ENCODE peak calls at places on chromosomes 11 and 22, in seven cellular contexts. A is GM23248; I is spleen; Y is CD4-positive, alpha-beta T cell; F is A549; L is iPS DF 6.9; D is WERI-Rb-1. N is an unnamed sample.

GRCh38 chr22:32411388-32411787 is 659 bp downstream of the RTCB start:
- DNase-seq in A (peak), I (no peak), Y (no peak), F (no peak), L (no peak), D (no peak), N (no peak)

GRCh38 chr11:45669146-45669545 is 3.7 kb upstream of the CHST1 start:
- DNase-seq in A (no peak), I (no peak), Y (no peak), F (no peak), L (no peak), D (no peak), N (no peak)

GRCh38 chr22:20887375-20887774 is 28.6 kb downstream of the SNAP29 start:
- DNase-seq in A (peak), I (no peak), Y (no peak), F (no peak), L (no peak), D (no peak), N (no peak)

GRCh38 chr11:35812850-35813249 is 131.0 kb upstream of the LDLRAD3 start:
- DNase-seq in A (no peak), I (no peak), Y (no peak), F (no peak), L (no peak), D (peak), N (no peak)

GRCh38 chr11:12430912-12431311 is 53.5 kb downstream of the PARVA start:
- DNase-seq in A (peak), I (no peak), Y (no peak), F (peak), L (no peak), D (no peak), N (peak)

GRCh38 chr22:45680932-45681700 is 9.5 kb downstream of the ATXN10 start:
- DNase-seq in A (peak), I (no peak), Y (no peak), F (no peak), L (no peak), D (no peak), N (no peak)

GRCh38 chr11:85595285-85595884 is 31.8 kb downstream of the DLG2 start:
- DNase-seq in A (peak), I (no peak), Y (no peak), F (peak), L (no peak), D (no peak), N (peak)

GRCh38 chr11:12674936-12675696 is 895 bp downstream of the TEAD1 start:
- DNase-seq in A (peak), I (no peak), Y (no peak), F (no peak), L (no peak), D (no peak), N (no peak)

GRCh38 chr22:19873138-19873959 is 18.7 kb upstream of the GNB1L start:
- DNase-seq in A (no peak), I (peak), Y (no peak), F (no peak), L (no peak), D (no peak), N (no peak)

GRCh38 chr11:122116591-122116990 is 576 bp upstream of the BLID start:
- DNase-seq in A (peak), I (no peak), Y (no peak), F (no peak), L (no peak), D (no peak), N (no peak)
- H3K27ac ChIP-seq in A (peak), I (no peak), Y (no peak), F (no peak), L (no peak), D (no peak), N (no peak)

GRCh38 chr22:42022162-42022847 is 23.7 kb downstream of the WBP2NL start:
- DNase-seq in A (no peak), I (no peak), Y (no peak), F (no peak), L (no peak), D (no peak), N (peak)

DNA sequence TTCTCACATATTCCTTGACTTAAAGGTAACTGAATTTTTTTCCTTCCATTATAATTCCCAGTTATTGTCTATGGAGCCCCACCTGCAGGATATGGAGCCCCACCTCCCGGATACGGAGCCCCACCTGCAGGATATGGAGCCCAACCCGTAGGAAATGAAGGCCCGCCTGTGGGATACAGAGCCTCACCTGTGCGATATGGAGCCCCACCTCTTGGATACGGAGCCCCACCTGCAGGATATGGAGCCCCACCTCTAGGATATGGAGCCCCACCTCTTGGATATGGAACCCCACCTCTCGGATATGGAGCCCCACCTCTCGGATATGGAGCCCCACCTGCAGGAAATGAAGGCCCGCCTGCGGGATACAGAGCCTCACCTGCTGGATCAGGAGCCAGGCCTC is 28.1 kb downstream of the WBP2NL start:
- DNase-seq in A (no peak), I (no peak), Y (no peak), F (no peak), L (no peak), D (no peak), N (no peak)
- H3K27ac ChIP-seq in A (no peak), I (no peak), Y (no peak), F (no peak), L (no peak), D (no peak), N (no peak)

GRCh38 chr22:37561209-37562048 is 1.1 kb downstream of the CDC42EP1 start:
- DNase-seq in A (peak), I (peak), Y (peak), F (peak), L (no peak), D (peak), N (no peak)

GRCh38 chr22:37558815-37559214 is 1.5 kb upstream of the CDC42EP1 start:
- DNase-seq in A (no peak), I (no peak), Y (no peak), F (no peak), L (no peak), D (no peak), N (no peak)

GRCh38 chr22:37560682-37561208 is 465 bp downstream of the CDC42EP1 start:
- DNase-seq in A (peak), I (no peak), Y (no peak), F (no peak), L (no peak), D (no peak), N (no peak)

GRCh38 chr22:37559521-37559900 is 769 bp upstream of the CDC42EP1 start:
- DNase-seq in A (no peak), I (no peak), Y (no peak), F (no peak), L (no peak), D (no peak), N (no peak)

DNA sequence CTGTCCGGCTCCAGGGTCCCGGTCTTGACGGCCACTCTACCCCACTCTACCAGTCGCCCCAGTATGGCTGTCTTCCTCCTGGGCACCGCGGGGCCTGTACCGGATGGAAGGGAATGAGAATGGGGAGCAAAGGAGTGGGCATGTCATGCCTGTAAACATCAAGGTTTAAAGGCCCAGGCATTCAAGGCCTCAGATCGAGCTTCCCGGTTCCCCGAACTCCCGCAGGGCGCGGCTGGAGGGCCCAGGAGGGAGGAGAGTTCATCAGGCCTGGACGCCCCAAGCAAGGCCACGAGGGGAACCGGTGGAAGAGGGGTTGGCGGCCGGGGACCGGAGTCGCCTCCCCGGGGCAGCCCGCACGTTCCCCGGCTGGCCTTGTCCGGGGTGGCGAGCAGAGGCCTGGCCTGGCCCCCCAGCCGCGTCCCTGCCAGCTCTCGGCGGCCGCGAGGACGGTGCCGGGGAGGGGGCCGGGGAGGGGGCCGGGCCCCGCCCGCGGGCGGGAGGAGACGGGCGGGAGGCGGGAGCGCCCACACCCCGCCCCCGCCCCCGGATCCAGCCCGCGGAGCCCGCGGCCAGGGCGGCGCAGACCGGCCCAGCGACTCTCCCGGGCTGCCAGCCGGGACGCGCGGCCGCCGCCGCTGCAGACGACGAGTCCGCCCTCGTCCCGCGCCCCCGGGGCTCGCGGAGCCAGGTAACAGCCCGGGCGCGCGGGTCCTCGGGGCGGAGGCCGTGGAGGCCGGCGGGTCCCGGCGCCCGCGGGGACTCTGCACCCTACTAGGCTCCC is at the start of gene CDC42EP1:
- DNase-seq in A (peak), I (no peak), Y (no peak), F (no peak), L (no peak), D (peak), N (no peak)
- H3K27ac ChIP-seq in A (peak), I (peak), Y (no peak), F (peak), L (no peak), D (peak), N (peak)

DNA sequence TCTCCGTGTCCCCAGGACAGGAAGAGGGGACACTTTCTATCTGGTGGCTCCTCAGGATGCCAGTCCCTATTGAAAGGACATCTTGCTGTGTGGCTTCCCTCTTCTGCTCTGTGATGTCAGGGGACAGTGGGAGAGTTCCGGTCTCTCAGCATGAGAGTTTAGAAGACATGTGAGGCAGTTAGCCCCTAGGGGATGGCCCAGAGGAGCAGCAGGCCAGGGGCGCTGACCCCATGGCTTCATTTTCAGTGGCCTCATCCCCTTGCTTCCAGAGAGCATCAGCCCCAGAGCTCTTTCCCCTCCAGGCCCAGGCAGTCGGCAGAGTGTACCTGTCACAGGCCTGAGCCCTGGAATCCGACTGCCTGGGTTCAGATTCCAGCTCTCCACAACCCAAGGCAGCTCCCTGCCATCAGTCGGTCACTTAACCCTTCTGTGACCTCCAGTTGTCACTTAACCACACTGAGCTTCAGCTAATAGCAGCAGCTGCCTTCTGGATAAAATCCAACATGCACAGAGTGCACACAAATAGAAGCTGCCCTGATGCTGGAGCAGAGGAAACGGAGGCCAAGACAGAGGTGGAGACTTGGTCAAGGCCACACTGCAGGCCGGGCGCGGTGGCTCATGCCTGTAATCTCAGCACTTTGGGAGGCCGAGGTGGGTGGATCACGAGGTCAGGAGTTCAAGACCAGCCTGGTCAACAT is 14.1 kb upstream of the LRRC10B start:
- DNase-seq in A (no peak), I (no peak), Y (no peak), F (no peak), L (no peak), D (no peak), N (no peak)
- H3K27ac ChIP-seq in A (no peak), I (peak), Y (no peak), F (no peak), L (no peak), D (peak), N (no peak)

N was measured in epithelial cell of prostate.